ENCODE peak calls at places on chromosomes 13 and 19, in four cellular contexts. H is stomach, I is epithelial cell of prostate, J is IMR-90. W is an unnamed sample.

GRCh38 chr19:38233740-38234251 is 9.8 kb upstream of the DPF1 start:
- DNase-seq in H (peak; percentile 90), I (no peak), J (peak; percentile 59), W (peak; percentile 93)

GRCh38 chr19:33111587-33111986 is 20.3 kb upstream of the WDR88 start:
- DNase-seq in I (no peak), H (no peak), J (no peak), W (no peak)

GRCh38 chr13:96772426-96772825 is 221.8 kb downstream of the OXGR1 start:
- DNase-seq in I (peak; percentile 67), H (no peak), J (no peak), W (no peak)

GRCh38 chr19:3753631-3754410 is 7.7 kb downstream of the APBA3 start:
- DNase-seq in I (no peak), H (no peak), J (no peak), W (no peak)

GRCh38 chr19:8161135-8161646 is 11.8 kb upstream of the FBN3 start:
- DNase-seq in H (peak; percentile 30), I (no peak), J (no peak), W (no peak)

GRCh38 chr13:106036870-106037269 is 498.6 kb downstream of the EFNB2 start:
- DNase-seq in H (no peak), J (no peak), I (no peak), W (no peak)

GRCh38 chr13:96575423-96576320 is 418.6 kb downstream of the OXGR1 start:
- DNase-seq in J (no peak), I (no peak), H (no peak), W (no peak)

GRCh38 chr19:6041991-6042421 is 64.1 kb upstream of the RANBP3 start:
- DNase-seq in H (no peak), J (no peak), I (no peak), W (no peak)

GRCh38 chr19:55580628-55581144 is at the start of gene ZNF579:
- DNase-seq in H (peak; percentile 89), I (peak; percentile 36), J (peak; percentile 91), W (peak; percentile 88)

DNA sequence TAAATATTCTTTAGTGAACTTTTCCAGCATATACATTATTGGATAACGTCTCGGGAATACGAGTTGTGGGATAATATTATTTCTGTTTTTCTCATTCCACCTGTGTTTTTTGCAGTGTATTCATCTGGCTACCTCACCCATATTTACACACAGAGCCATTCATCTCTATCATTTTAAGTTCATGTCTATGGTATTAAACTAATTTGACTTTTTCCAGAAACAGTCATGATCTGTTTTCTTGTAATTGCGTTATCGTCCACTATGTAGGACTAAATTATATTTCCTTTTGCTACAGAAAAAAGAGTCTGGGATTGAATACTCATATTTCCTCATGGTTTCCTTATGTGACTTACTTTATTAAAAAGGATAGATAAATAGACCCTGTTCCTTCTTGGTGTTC is 2.7 kb downstream of the ATP11A start:
- DNase-seq in J (no peak), I (no peak), H (no peak), W (no peak)
- H3K27ac ChIP-seq in J (no peak overlapping the region), I (no peak overlapping the region), H (no peak overlapping the region), W (no peak overlapping the region)

GRCh38 chr13:79779061-79779460 is 298.1 kb downstream of the NDFIP2 start:
- DNase-seq in I (no peak), H (no peak), J (no peak), W (no peak)

GRCh38 chr13:79782541-79783216 is 301.7 kb downstream of the NDFIP2 start:
- DNase-seq in I (no peak), H (peak; percentile 46), J (peak; percentile 77), W (peak; percentile 50)

GRCh38 chr13:79780240-79780639 is 299.3 kb downstream of the NDFIP2 start:
- DNase-seq in J (peak; percentile 42), H (no peak), I (no peak), W (no peak)

GRCh38 chr13:79779761-79780160 is 298.8 kb downstream of the NDFIP2 start:
- DNase-seq in I (peak; percentile 39), J (peak; percentile 51), H (no peak), W (no peak)

GRCh38 chr13:79781829-79782540 is 301.0 kb downstream of the NDFIP2 start:
- DNase-seq in J (peak; percentile 55), H (no peak), I (no peak), W (no peak)
- H3K27ac ChIP-seq in J (peak overlapping the region; percentile 21), H (no peak overlapping the region), I (no peak overlapping the region), W (no peak overlapping the region)

GRCh38 chr13:81540777-81541176 is 1199.9 kb upstream of the SPRY2 start:
- DNase-seq in H (no peak), I (no peak), J (no peak), W (no peak)

GRCh38 chr13:81539643-81540150 is 1198.8 kb upstream of the SPRY2 start:
- DNase-seq in J (no peak), I (no peak), H (no peak), W (no peak)
- H3K27ac ChIP-seq in J (no peak overlapping the region), I (no peak overlapping the region), H (no peak overlapping the region), W (no peak overlapping the region)

DNA sequence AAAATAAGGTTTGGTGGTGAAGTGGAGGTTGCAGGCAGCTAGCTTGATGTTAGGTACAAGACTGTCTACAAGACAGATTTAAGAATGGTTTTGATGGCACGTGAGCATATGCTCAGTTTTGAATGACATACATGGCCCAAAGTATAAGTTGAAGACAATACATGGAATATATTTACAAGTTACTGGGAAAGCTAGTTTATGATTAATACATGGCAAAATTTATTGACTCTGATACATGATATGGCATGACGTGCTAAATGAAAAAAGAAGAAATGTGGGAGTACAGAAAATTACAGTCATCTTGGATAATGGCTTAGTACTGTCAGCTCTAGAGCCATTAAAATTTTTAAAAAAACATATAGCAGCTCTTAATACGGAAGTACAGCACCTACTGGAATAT is 4.4 kb downstream of the KLF5 start:
- DNase-seq in J (no peak), I (no peak), H (no peak), W (no peak)
- H3K27ac ChIP-seq in J (no peak overlapping the region), I (peak overlapping the region; percentile 96), H (peak overlapping the region; percentile 92), W (no peak overlapping the region)

DNA sequence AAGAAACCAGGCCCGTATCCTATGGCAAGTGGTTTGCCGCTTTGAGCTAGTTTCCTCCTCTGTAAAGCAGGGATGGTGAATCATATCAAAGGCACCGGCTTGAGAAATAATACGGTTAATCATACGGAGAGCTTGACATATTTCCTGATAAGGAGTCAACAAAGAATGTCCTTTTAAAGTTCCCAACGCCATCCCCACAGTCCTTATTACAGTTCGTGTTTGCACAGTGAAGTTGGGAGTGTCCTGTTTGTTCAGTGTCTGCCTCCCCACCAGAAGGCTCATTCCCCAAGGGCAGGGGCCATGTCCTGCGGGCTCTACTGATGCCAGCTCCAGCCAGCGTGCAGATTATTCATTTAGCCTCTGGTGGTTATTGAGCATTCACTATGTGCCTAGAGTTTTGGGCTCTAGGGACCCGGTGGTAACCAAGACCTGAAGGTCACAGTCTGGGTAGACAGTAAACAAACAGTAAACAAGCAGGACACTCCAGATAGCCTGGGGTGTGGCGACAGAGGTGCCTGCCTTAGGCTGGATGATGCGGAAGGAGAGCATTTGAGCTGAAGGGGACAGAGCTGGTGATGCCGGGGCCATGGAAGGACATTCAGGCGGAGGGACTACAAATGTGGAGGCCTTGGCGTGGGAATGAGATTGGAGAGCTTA is 6.3 kb downstream of the GRAMD1A start:
- DNase-seq in I (peak; percentile 54), H (peak; percentile 78), J (peak; percentile 77), W (peak; percentile 70)
- H3K27ac ChIP-seq in I (peak overlapping the region; percentile 59), H (peak overlapping the region; percentile 83), J (peak overlapping the region; percentile 48), W (no peak overlapping the region)

GRCh38 chr13:28046981-28047380 is 53.4 kb downstream of the FLT3 start:
- DNase-seq in H (no peak), J (peak; percentile 94), I (no peak), W (no peak)
- H3K27ac ChIP-seq in H (no peak overlapping the region), J (peak overlapping the region; percentile 29), I (no peak overlapping the region), W (no peak overlapping the region)

W was measured in Peyer's patch.